ENCODE peak calls at places on chromosome 14, in eight cellular contexts. One of them, this sample, is unnamed.

GRCh38 chr14:21049263-21049662 is 7.1 kb downstream of the RNASE7 start:
- DNase-seq in nucleus accumbens: no peak
- DNase-seq in activated T-cell treated with anti-CD3 and anti-CD28 coated beads for 4 hours: no peak
- DNase-seq in COR-L47: no peak
- DNase-seq in HTR-8/SVneo: no peak
- DNase-seq in CMK: no peak
- DNase-seq in activated CD8-positive, alpha-beta memory T cell treated with anti-CD3 and anti-CD28 coated beads, Interleukin-2, amount 50 U/mL, for 48 hours: no peak
- DNase-seq in fibroblast of the aortic adventitia: peak; percentile 62
- DNase-seq in this sample: no peak

GRCh38 chr14:89701079-89702043 is 253.2 kb downstream of the EFCAB11 start:
- DNase-seq in nucleus accumbens: peak; percentile 47
- DNase-seq in activated T-cell treated with anti-CD3 and anti-CD28 coated beads for 4 hours: peak; percentile 76
- DNase-seq in COR-L47: peak; percentile 47
- DNase-seq in HTR-8/SVneo: peak; percentile 81
- DNase-seq in CMK: no peak
- DNase-seq in activated CD8-positive, alpha-beta memory T cell treated with anti-CD3 and anti-CD28 coated beads, Interleukin-2, amount 50 U/mL, for 48 hours: peak; percentile 93
- DNase-seq in fibroblast of the aortic adventitia: peak; percentile 49
- DNase-seq in this sample: peak; percentile 90

GRCh38 chr14:28375295-28375694 is 391.3 kb upstream of the FOXG1 start:
- DNase-seq in nucleus accumbens: no peak
- DNase-seq in activated T-cell treated with anti-CD3 and anti-CD28 coated beads for 4 hours: no peak
- DNase-seq in COR-L47: peak; percentile 1
- DNase-seq in HTR-8/SVneo: peak; percentile 5
- DNase-seq in CMK: peak; percentile 0
- DNase-seq in activated CD8-positive, alpha-beta memory T cell treated with anti-CD3 and anti-CD28 coated beads, Interleukin-2, amount 50 U/mL, for 48 hours: no peak
- DNase-seq in fibroblast of the aortic adventitia: peak; percentile 38
- DNase-seq in this sample: peak; percentile 45

GRCh38 chr14:86788229-86788628 is 1204.8 kb downstream of the GALC start:
- DNase-seq in nucleus accumbens: no peak
- DNase-seq in activated T-cell treated with anti-CD3 and anti-CD28 coated beads for 4 hours: no peak
- DNase-seq in COR-L47: no peak
- DNase-seq in HTR-8/SVneo: no peak
- DNase-seq in CMK: no peak
- DNase-seq in activated CD8-positive, alpha-beta memory T cell treated with anti-CD3 and anti-CD28 coated beads, Interleukin-2, amount 50 U/mL, for 48 hours: no peak
- DNase-seq in fibroblast of the aortic adventitia: peak; percentile 27
- DNase-seq in this sample: no peak

GRCh38 chr14:98118749-98119148 is 1153.2 kb downstream of the BCL11B start:
- DNase-seq in nucleus accumbens: no peak
- DNase-seq in activated T-cell treated with anti-CD3 and anti-CD28 coated beads for 4 hours: no peak
- DNase-seq in COR-L47: no peak
- DNase-seq in HTR-8/SVneo: no peak
- DNase-seq in CMK: no peak
- DNase-seq in activated CD8-positive, alpha-beta memory T cell treated with anti-CD3 and anti-CD28 coated beads, Interleukin-2, amount 50 U/mL, for 48 hours: no peak
- DNase-seq in fibroblast of the aortic adventitia: no peak
- DNase-seq in this sample: no peak

GRCh38 chr14:86501611-86502010 is 971.7 kb downstream of the FLRT2 start:
- DNase-seq in nucleus accumbens: no peak
- DNase-seq in activated T-cell treated with anti-CD3 and anti-CD28 coated beads for 4 hours: no peak
- DNase-seq in COR-L47: no peak
- DNase-seq in HTR-8/SVneo: no peak
- DNase-seq in CMK: no peak
- DNase-seq in activated CD8-positive, alpha-beta memory T cell treated with anti-CD3 and anti-CD28 coated beads, Interleukin-2, amount 50 U/mL, for 48 hours: no peak
- DNase-seq in fibroblast of the aortic adventitia: no peak
- DNase-seq in this sample: no peak

GRCh38 chr14:39491134-39491541 is 58.9 kb upstream of the FBXO33 start:
- DNase-seq in nucleus accumbens: no peak
- DNase-seq in activated T-cell treated with anti-CD3 and anti-CD28 coated beads for 4 hours: no peak
- DNase-seq in COR-L47: peak; percentile 19
- DNase-seq in HTR-8/SVneo: peak; percentile 13
- DNase-seq in CMK: no peak
- DNase-seq in activated CD8-positive, alpha-beta memory T cell treated with anti-CD3 and anti-CD28 coated beads, Interleukin-2, amount 50 U/mL, for 48 hours: no peak
- DNase-seq in fibroblast of the aortic adventitia: peak; percentile 74
- DNase-seq in this sample: no peak

GRCh38 chr14:99125616-99126431 is 146.2 kb downstream of the BCL11B start:
- DNase-seq in nucleus accumbens: no peak
- DNase-seq in activated T-cell treated with anti-CD3 and anti-CD28 coated beads for 4 hours: no peak
- DNase-seq in COR-L47: no peak
- DNase-seq in HTR-8/SVneo: no peak
- DNase-seq in CMK: no peak
- DNase-seq in activated CD8-positive, alpha-beta memory T cell treated with anti-CD3 and anti-CD28 coated beads, Interleukin-2, amount 50 U/mL, for 48 hours: peak; percentile 34
- DNase-seq in fibroblast of the aortic adventitia: no peak
- DNase-seq in this sample: no peak

GRCh38 chr14:80315681-80316080 is 104.4 kb upstream of the DIO2 start:
- DNase-seq in nucleus accumbens: no peak
- DNase-seq in activated T-cell treated with anti-CD3 and anti-CD28 coated beads for 4 hours: no peak
- DNase-seq in COR-L47: no peak
- DNase-seq in HTR-8/SVneo: no peak
- DNase-seq in CMK: no peak
- DNase-seq in activated CD8-positive, alpha-beta memory T cell treated with anti-CD3 and anti-CD28 coated beads, Interleukin-2, amount 50 U/mL, for 48 hours: no peak
- DNase-seq in fibroblast of the aortic adventitia: peak; percentile 15
- DNase-seq in this sample: no peak

GRCh38 chr14:35404496-35405303 is at the start of gene NFKBIA:
- DNase-seq in nucleus accumbens: peak; percentile 73
- DNase-seq in activated T-cell treated with anti-CD3 and anti-CD28 coated beads for 4 hours: peak; percentile 91
- DNase-seq in COR-L47: peak; percentile 84
- DNase-seq in HTR-8/SVneo: peak; percentile 62
- DNase-seq in CMK: peak; percentile 40
- DNase-seq in activated CD8-positive, alpha-beta memory T cell treated with anti-CD3 and anti-CD28 coated beads, Interleukin-2, amount 50 U/mL, for 48 hours: peak; percentile 99
- DNase-seq in fibroblast of the aortic adventitia: peak; percentile 89
- DNase-seq in this sample: peak; percentile 91

GRCh38 chr14:101595887-101596721 is 34.8 kb downstream of the DIO3 start:
- DNase-seq in nucleus accumbens: no peak
- DNase-seq in activated T-cell treated with anti-CD3 and anti-CD28 coated beads for 4 hours: no peak
- DNase-seq in COR-L47: no peak
- DNase-seq in HTR-8/SVneo: no peak
- DNase-seq in CMK: peak; percentile 79
- DNase-seq in activated CD8-positive, alpha-beta memory T cell treated with anti-CD3 and anti-CD28 coated beads, Interleukin-2, amount 50 U/mL, for 48 hours: peak; percentile 61
- DNase-seq in fibroblast of the aortic adventitia: no peak
- DNase-seq in this sample: no peak

GRCh38 chr14:61188196-61188595 is 92.9 kb downstream of the TMEM30B start:
- DNase-seq in nucleus accumbens: no peak
- DNase-seq in activated T-cell treated with anti-CD3 and anti-CD28 coated beads for 4 hours: no peak
- DNase-seq in COR-L47: no peak
- DNase-seq in HTR-8/SVneo: no peak
- DNase-seq in CMK: no peak
- DNase-seq in activated CD8-positive, alpha-beta memory T cell treated with anti-CD3 and anti-CD28 coated beads, Interleukin-2, amount 50 U/mL, for 48 hours: no peak
- DNase-seq in fibroblast of the aortic adventitia: peak; percentile 48
- DNase-seq in this sample: no peak

GRCh38 chr14:68762944-68763831 is 29.7 kb downstream of the ZFP36L1 start:
- DNase-seq in nucleus accumbens: no peak
- DNase-seq in activated T-cell treated with anti-CD3 and anti-CD28 coated beads for 4 hours: no peak
- DNase-seq in COR-L47: no peak
- DNase-seq in HTR-8/SVneo: peak; percentile 95
- DNase-seq in CMK: peak; percentile 84
- DNase-seq in activated CD8-positive, alpha-beta memory T cell treated with anti-CD3 and anti-CD28 coated beads, Interleukin-2, amount 50 U/mL, for 48 hours: no peak
- DNase-seq in fibroblast of the aortic adventitia: peak; percentile 84
- DNase-seq in this sample: no peak

GRCh38 chr14:55766071-55766470 is 186.1 kb downstream of the KTN1 start:
- DNase-seq in nucleus accumbens: no peak
- DNase-seq in activated T-cell treated with anti-CD3 and anti-CD28 coated beads for 4 hours: no peak
- DNase-seq in COR-L47: no peak
- DNase-seq in HTR-8/SVneo: no peak
- DNase-seq in CMK: no peak
- DNase-seq in activated CD8-positive, alpha-beta memory T cell treated with anti-CD3 and anti-CD28 coated beads, Interleukin-2, amount 50 U/mL, for 48 hours: no peak
- DNase-seq in fibroblast of the aortic adventitia: no peak
- DNase-seq in this sample: no peak